ENCODE peak calls at places on chromosomes 7 and 10, in nine cellular contexts. M, R, U, T, O, X, K, A and V are unnamed samples.
A peak's percentile ranks its signal among the peaks of the same experiment; 100 is the strongest.

GRCh38 chr7:44145419-44145968 is 4.4 kb upstream of the MYL7 start:
- DNase-seq in M (peak; percentile 46), R (no peak), U (peak; percentile 49), T (peak; percentile 63), O (no peak), X (no peak), K (no peak), A (peak; percentile 11), V (no peak)

GRCh38 chr7:100539436-100540006 is 518 bp downstream of the AGFG2 start:
- DNase-seq in M (no peak), R (no peak), U (no peak), T (no peak), O (no peak), X (no peak), K (no peak), A (no peak), V (no peak)

GRCh38 chr10:80878330-80878729 is 340.6 kb downstream of the SH2D4B start:
- DNase-seq in M (no peak), R (no peak), U (no peak), T (no peak), O (no peak), X (no peak), K (no peak), A (no peak), V (no peak)

GRCh38 chr7:157430721-157431120 is 93.9 kb downstream of the DNAJB6 start:
- DNase-seq in M (no peak), R (no peak), U (no peak), T (no peak), O (no peak), X (no peak), K (no peak), A (no peak), V (no peak)

GRCh38 chr7:54757711-54758110 is 1.3 kb downstream of the SEC61G start:
- DNase-seq in M (no peak), R (no peak), U (no peak), T (no peak), O (no peak), X (no peak), K (no peak), A (no peak), V (no peak)

GRCh38 chr10:24513155-24513554 is 210.5 kb downstream of the ARHGAP21 start:
- DNase-seq in M (no peak), R (peak; percentile 44), U (no peak), T (no peak), O (peak; percentile 42), X (no peak), K (peak; percentile 9), A (no peak), V (no peak)

GRCh38 chr7:5063698-5064097 is 18.0 kb downstream of the RBAK start:
- DNase-seq in M (no peak), R (no peak), U (no peak), T (no peak), O (no peak), X (no peak), K (no peak), A (no peak), V (no peak)

GRCh38 chr7:137354361-137354760 is 10.8 kb upstream of the PTN start:
- DNase-seq in M (no peak), R (peak; percentile 6), U (no peak), T (no peak), O (peak; percentile 16), X (no peak), K (no peak), A (peak; percentile 15), V (no peak)

GRCh38 chr7:26306770-26307169 is 15.1 kb downstream of the SNX10 start:
- DNase-seq in M (no peak), R (no peak), U (no peak), T (no peak), O (no peak), X (no peak), K (no peak), A (no peak), V (no peak)

GRCh38 chr7:151777913-151778670 is 98.8 kb downstream of the PRKAG2 start:
- DNase-seq in M (no peak), R (no peak), U (no peak), T (no peak), O (no peak), X (no peak), K (no peak), A (no peak), V (no peak)

GRCh38 chr7:129664029-129665012 is 52.8 kb downstream of the NRF1 start:
- DNase-seq in M (no peak), R (peak; percentile 68), U (no peak), T (no peak), O (peak; percentile 66), X (no peak), K (peak; percentile 92), A (no peak), V (peak; percentile 70)

GRCh38 chr10:32084484-32084883 is 28.3 kb upstream of the KIF5B start:
- DNase-seq in M (no peak), R (no peak), U (no peak), T (no peak), O (no peak), X (no peak), K (no peak), A (no peak), V (no peak)

GRCh38 chr10:131650169-131650705 is 250.6 kb upstream of the PPP2R2D start:
- DNase-seq in M (no peak), R (no peak), U (no peak), T (no peak), O (no peak), X (no peak), K (no peak), A (no peak), V (no peak)

GRCh38 chr10:101394522-101395133 is 40.7 kb downstream of the BTRC start:
- DNase-seq in M (no peak), R (no peak), U (no peak), T (no peak), O (no peak), X (no peak), K (no peak), A (no peak), V (no peak)

GRCh38 chr10:61215276-61215675 is 237.9 kb downstream of the TMEM26 start:
- DNase-seq in M (no peak), R (no peak), U (no peak), T (no peak), O (no peak), X (no peak), K (no peak), A (no peak), V (no peak)

GRCh38 chr10:71486465-71487114 is 89.9 kb downstream of the CDH23 start:
- DNase-seq in M (no peak), R (peak; percentile 27), U (peak; percentile 19), T (peak; percentile 35), O (peak; percentile 54), X (no peak), K (peak; percentile 51), A (no peak), V (peak; percentile 15)

GRCh38 chr7:150916670-150917069 is 61.5 kb downstream of the KCNH2 start:
- DNase-seq in M (no peak), R (no peak), U (no peak), T (no peak), O (no peak), X (no peak), K (no peak), A (no peak), V (no peak)

GRCh38 chr7:117385340-117386124 is 41.8 kb downstream of the ASZ1 start:
- DNase-seq in M (no peak), R (peak; percentile 32), U (no peak), T (no peak), O (peak; percentile 16), X (no peak), K (peak; percentile 68), A (no peak), V (peak; percentile 41)

GRCh38 chr7:82534687-82535086 is 91.1 kb upstream of the CACNA2D1 start:
- DNase-seq in M (no peak), R (peak; percentile 55), U (no peak), T (no peak), O (no peak), X (no peak), K (no peak), A (no peak), V (no peak)

GRCh38 chr7:55476071-55476803 is 96.1 kb downstream of the VOPP1 start:
- DNase-seq in M (no peak), R (peak; percentile 67), U (no peak), T (no peak), O (no peak), X (no peak), K (no peak), A (no peak), V (peak; percentile 25)

GRCh38 chr7:124084024-124084423 is 51.2 kb upstream of the TMEM229A start:
- DNase-seq in M (no peak), R (no peak), U (no peak), T (no peak), O (no peak), X (no peak), K (no peak), A (no peak), V (no peak)

GRCh38 chr7:137933270-137934017 is 68.4 kb downstream of the CREB3L2 start:
- DNase-seq in M (no peak), R (peak; percentile 75), U (no peak), T (no peak), O (peak; percentile 51), X (no peak), K (no peak), A (no peak), V (no peak)

GRCh38 chr10:126476256-126476655 is 88.0 kb upstream of the ADAM12 start:
- DNase-seq in M (no peak), R (no peak), U (no peak), T (no peak), O (no peak), X (no peak), K (no peak), A (no peak), V (no peak)

GRCh38 chr10:1869861-1870260 is 132.5 kb upstream of the ADARB2 start:
- DNase-seq in M (no peak), R (no peak), U (no peak), T (no peak), O (no peak), X (no peak), K (no peak), A (no peak), V (no peak)

GRCh38 chr10:46035923-46036849 is 5.8 kb upstream of the NCOA4 start:
- DNase-seq in M (no peak), R (no peak), U (no peak), T (no peak), O (peak; percentile 63), X (no peak), K (no peak), A (no peak), V (no peak)

GRCh38 chr7:2670720-2671391 is 17.1 kb upstream of the AMZ1 start:
- DNase-seq in M (peak; percentile 26), R (peak; percentile 57), U (peak; percentile 57), T (peak; percentile 68), O (peak; percentile 61), X (peak; percentile 49), K (peak; percentile 78), A (peak; percentile 63), V (peak; percentile 53)

GRCh38 chr7:103915958-103916357 is 73.5 kb downstream of the RELN start:
- DNase-seq in M (no peak), R (peak; percentile 53), U (no peak), T (no peak), O (peak; percentile 35), X (no peak), K (peak; percentile 35), A (no peak), V (no peak)

GRCh38 chr10:90930971-90931841 is 10.3 kb upstream of the ANKRD1 start:
- DNase-seq in M (no peak), R (peak; percentile 97), U (no peak), T (no peak), O (peak; percentile 35), X (no peak), K (no peak), A (peak; percentile 19), V (peak; percentile 93)

GRCh38 chr10:12780634-12781601 is 220.6 kb downstream of the CCDC3 start:
- DNase-seq in M (no peak), R (no peak), U (no peak), T (peak; percentile 50), O (no peak), X (no peak), K (no peak), A (no peak), V (no peak)